ENCODE peak calls at places on chromosomes 5 and 9, in five cellular contexts. One of them, this sample, is unnamed.
A peak's percentile ranks its signal among the peaks of the same experiment; 100 is the strongest.

GRCh38 chr5:91170266-91170665 is 212.9 kb downstream of the ARRDC3 start:
- DNase-seq in right atrium auricular region: no peak
- DNase-seq in cardiac muscle cell: peak; percentile 54
- DNase-seq in heart left ventricle: no peak
- DNase-seq in BE2C: no peak
- DNase-seq in this sample: no peak

GRCh38 chr5:151772029-151772867 is 494 bp downstream of the G3BP1 start:
- DNase-seq in right atrium auricular region: peak; percentile 65
- DNase-seq in cardiac muscle cell: peak; percentile 38
- DNase-seq in heart left ventricle: peak; percentile 51
- DNase-seq in BE2C: peak; percentile 40
- DNase-seq in this sample: peak; percentile 55

GRCh38 chr5:14156611-14157493 is 13.7 kb downstream of the TRIO start:
- DNase-seq in right atrium auricular region: no peak
- DNase-seq in cardiac muscle cell: peak; percentile 95
- DNase-seq in heart left ventricle: peak; percentile 56
- DNase-seq in BE2C: peak; percentile 53
- DNase-seq in this sample: no peak

GRCh38 chr9:36765468-36766341 is 193.0 kb downstream of the MELK start:
- DNase-seq in right atrium auricular region: no peak
- DNase-seq in cardiac muscle cell: peak; percentile 63
- DNase-seq in heart left ventricle: peak; percentile 47
- DNase-seq in BE2C: peak; percentile 96
- DNase-seq in this sample: no peak

GRCh38 chr9:96604005-96604320 is 15.7 kb downstream of the CDC14B start:
- DNase-seq in right atrium auricular region: no peak
- DNase-seq in cardiac muscle cell: no peak
- DNase-seq in heart left ventricle: no peak
- DNase-seq in BE2C: no peak
- DNase-seq in this sample: no peak

GRCh38 chr9:14323969-14324366 is 10.0 kb upstream of the NFIB start:
- DNase-seq in right atrium auricular region: no peak
- DNase-seq in cardiac muscle cell: no peak
- DNase-seq in heart left ventricle: no peak
- DNase-seq in BE2C: no peak
- DNase-seq in this sample: no peak

GRCh38 chr5:109743770-109744212 is 54.1 kb downstream of the MAN2A1 start:
- DNase-seq in right atrium auricular region: no peak
- DNase-seq in cardiac muscle cell: peak; percentile 79
- DNase-seq in heart left ventricle: no peak
- DNase-seq in BE2C: no peak
- DNase-seq in this sample: no peak

GRCh38 chr9:109319072-109319630 is 1.7 kb downstream of the EPB41L4B start:
- DNase-seq in right atrium auricular region: no peak
- DNase-seq in cardiac muscle cell: no peak
- DNase-seq in heart left ventricle: no peak
- DNase-seq in BE2C: no peak
- DNase-seq in this sample: no peak

GRCh38 chr5:132315529-132316067 is 21.4 kb downstream of the SLC22A4 start:
- DNase-seq in right atrium auricular region: no peak
- DNase-seq in cardiac muscle cell: no peak
- DNase-seq in heart left ventricle: no peak
- DNase-seq in BE2C: peak; percentile 34
- DNase-seq in this sample: no peak

GRCh38 chr9:130766031-130766903 is 68.8 kb upstream of the ABL1 start:
- DNase-seq in right atrium auricular region: no peak
- DNase-seq in cardiac muscle cell: no peak
- DNase-seq in heart left ventricle: no peak
- DNase-seq in BE2C: no peak
- DNase-seq in this sample: no peak

GRCh38 chr5:109888980-109889379 is 199.3 kb downstream of the MAN2A1 start:
- DNase-seq in right atrium auricular region: no peak
- DNase-seq in cardiac muscle cell: no peak
- DNase-seq in heart left ventricle: no peak
- DNase-seq in BE2C: no peak
- DNase-seq in this sample: no peak

GRCh38 chr9:136438909-136439549 is 616 bp downstream of the INPP5E start:
- DNase-seq in right atrium auricular region: no peak
- DNase-seq in cardiac muscle cell: peak; percentile 18
- DNase-seq in heart left ventricle: no peak
- DNase-seq in BE2C: peak; percentile 55
- DNase-seq in this sample: no peak

GRCh38 chr9:105026451-105026850 is 98.5 kb upstream of the ABCA1 start:
- DNase-seq in right atrium auricular region: no peak
- DNase-seq in cardiac muscle cell: no peak
- DNase-seq in heart left ventricle: no peak
- DNase-seq in BE2C: no peak
- DNase-seq in this sample: no peak

GRCh38 chr9:90979138-90979551 is 177.5 kb downstream of the SYK start:
- DNase-seq in right atrium auricular region: peak; percentile 50
- DNase-seq in cardiac muscle cell: no peak
- DNase-seq in heart left ventricle: no peak
- DNase-seq in BE2C: no peak
- DNase-seq in this sample: no peak

GRCh38 chr5:55584398-55585265 is 49.9 kb upstream of the PLPP1 start:
- DNase-seq in right atrium auricular region: no peak
- DNase-seq in cardiac muscle cell: no peak
- DNase-seq in heart left ventricle: no peak
- DNase-seq in BE2C: no peak
- DNase-seq in this sample: no peak

GRCh38 chr5:119435436-119436132 is 16.7 kb upstream of the HSD17B4 start:
- DNase-seq in right atrium auricular region: peak; percentile 61
- DNase-seq in cardiac muscle cell: peak; percentile 68
- DNase-seq in heart left ventricle: peak; percentile 48
- DNase-seq in BE2C: peak; percentile 66
- DNase-seq in this sample: peak; percentile 55

GRCh38 chr5:53339962-53340540 is 140.4 kb upstream of the FST start:
- DNase-seq in right atrium auricular region: no peak
- DNase-seq in cardiac muscle cell: no peak
- DNase-seq in heart left ventricle: no peak
- DNase-seq in BE2C: no peak
- DNase-seq in this sample: no peak

GRCh38 chr9:32344551-32345182 is 39.8 kb upstream of the ACO1 start:
- DNase-seq in right atrium auricular region: no peak
- DNase-seq in cardiac muscle cell: peak; percentile 44
- DNase-seq in heart left ventricle: no peak
- DNase-seq in BE2C: no peak
- DNase-seq in this sample: no peak

GRCh38 chr5:134577796-134578577 is 52.5 kb downstream of the JADE2 start:
- DNase-seq in right atrium auricular region: peak; percentile 85
- DNase-seq in cardiac muscle cell: peak; percentile 84
- DNase-seq in heart left ventricle: peak; percentile 77
- DNase-seq in BE2C: peak; percentile 88
- DNase-seq in this sample: peak; percentile 79

GRCh38 chr5:75603421-75603820 is 7.8 kb upstream of the ANKDD1B start:
- DNase-seq in right atrium auricular region: no peak
- DNase-seq in cardiac muscle cell: peak; percentile 62
- DNase-seq in heart left ventricle: no peak
- DNase-seq in BE2C: no peak
- DNase-seq in this sample: no peak

GRCh38 chr9:103169798-103170197 is 174.7 kb downstream of the CYLC2 start:
- DNase-seq in right atrium auricular region: no peak
- DNase-seq in cardiac muscle cell: no peak
- DNase-seq in heart left ventricle: no peak
- DNase-seq in BE2C: no peak
- DNase-seq in this sample: no peak

DNA sequence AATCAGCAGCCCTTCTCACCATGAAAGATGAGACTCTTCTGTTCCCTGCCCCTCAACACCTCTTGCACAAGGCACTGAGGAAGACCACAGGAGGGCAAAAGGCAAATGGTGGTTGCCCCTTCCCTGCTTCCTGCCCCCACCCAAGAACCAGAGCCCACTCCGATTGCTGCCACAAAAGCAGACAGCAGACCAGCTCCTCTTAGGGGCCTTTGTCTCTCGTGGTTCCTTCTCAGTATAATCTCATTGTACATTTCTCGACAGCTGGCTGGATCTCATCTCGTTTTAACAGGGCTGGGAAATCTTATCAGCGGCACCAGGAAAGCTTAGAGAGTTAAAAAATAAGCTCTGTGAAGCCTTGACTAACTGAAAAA is 1.1 kb downstream of the MVB12B start:
- DNase-seq in right atrium auricular region: no peak
- DNase-seq in cardiac muscle cell: no peak
- DNase-seq in heart left ventricle: no peak
- DNase-seq in BE2C: no peak
- DNase-seq in this sample: no peak
- H3K4me3 ChIP-seq in right atrium auricular region: peak overlapping the region; percentile 71
- H3K4me3 ChIP-seq in cardiac muscle cell: peak overlapping the region; percentile 46
- H3K4me3 ChIP-seq in heart left ventricle: peak overlapping the region; percentile 67
- H3K4me3 ChIP-seq in BE2C: peak overlapping the region; percentile 63
- H3K4me3 ChIP-seq in this sample: peak overlapping the region; percentile 60

DNA sequence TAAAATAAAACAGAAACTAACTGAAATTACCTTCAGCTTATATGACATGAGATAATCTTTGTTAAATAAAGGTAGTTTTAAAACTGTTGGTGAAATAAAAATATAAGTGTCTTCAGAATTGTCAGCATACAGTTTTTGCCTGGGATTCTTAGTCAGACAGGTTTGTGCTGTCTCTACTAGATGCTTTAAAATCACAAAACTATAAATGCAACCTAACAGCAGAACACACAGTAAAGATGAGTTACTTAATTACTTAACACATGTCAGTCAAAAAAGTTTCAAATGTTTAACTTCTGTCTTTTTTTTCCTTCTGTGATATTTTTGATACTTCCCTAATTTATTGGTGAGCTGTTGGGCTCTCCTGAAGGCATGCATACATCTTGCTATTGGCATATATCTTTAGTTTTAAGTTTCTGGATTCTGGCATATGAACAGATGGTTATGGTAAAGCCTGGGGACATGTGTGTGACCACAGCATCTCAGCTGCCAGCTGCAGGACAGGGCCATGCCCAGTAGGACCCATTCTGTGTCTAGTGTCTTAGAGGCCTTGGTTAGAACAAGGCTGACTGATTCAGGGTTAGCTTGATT is 231.1 kb upstream of the NUDT12 start:
- DNase-seq in right atrium auricular region: no peak
- DNase-seq in cardiac muscle cell: no peak
- DNase-seq in heart left ventricle: no peak
- DNase-seq in BE2C: no peak
- DNase-seq in this sample: no peak
- H3K9me3 ChIP-seq in right atrium auricular region: no peaks in the 10 kb centered on the region
- H3K9me3 ChIP-seq in cardiac muscle cell: no peaks in the 10 kb centered on the region
- H3K9me3 ChIP-seq in heart left ventricle: peaks cover 44% of the 10 kb centered on the region
- H3K9me3 ChIP-seq in BE2C: peaks cover 9% of the 10 kb centered on the region
- H3K9me3 ChIP-seq in this sample: peaks cover 12% of the 10 kb centered on the region

GRCh38 chr5:181130832-181131496 is at the start of gene OR2V1:
- DNase-seq in right atrium auricular region: no peak
- DNase-seq in cardiac muscle cell: no peak
- DNase-seq in heart left ventricle: no peak
- DNase-seq in BE2C: no peak
- DNase-seq in this sample: no peak

GRCh38 chr5:181126841-181127240 is 4.1 kb downstream of the OR2V1 start:
- DNase-seq in right atrium auricular region: no peak
- DNase-seq in cardiac muscle cell: no peak
- DNase-seq in heart left ventricle: no peak
- DNase-seq in BE2C: no peak
- DNase-seq in this sample: no peak

GRCh38 chr5:181127456-181127855 is 3.5 kb downstream of the OR2V1 start:
- DNase-seq in right atrium auricular region: no peak
- DNase-seq in cardiac muscle cell: no peak
- DNase-seq in heart left ventricle: no peak
- DNase-seq in BE2C: no peak
- DNase-seq in this sample: no peak

GRCh38 chr5:181129601-181130000 is 1.4 kb downstream of the OR2V1 start:
- DNase-seq in right atrium auricular region: no peak
- DNase-seq in cardiac muscle cell: no peak
- DNase-seq in heart left ventricle: no peak
- DNase-seq in BE2C: no peak
- DNase-seq in this sample: no peak

GRCh38 chr5:181127907-181128626 is 2.9 kb downstream of the OR2V1 start:
- DNase-seq in right atrium auricular region: no peak
- DNase-seq in cardiac muscle cell: no peak
- DNase-seq in heart left ventricle: no peak
- DNase-seq in BE2C: no peak
- DNase-seq in this sample: no peak
- TF ChIP-seq CTCF in right atrium auricular region: no peak
- TF ChIP-seq CTCF in cardiac muscle cell: no peak
- TF ChIP-seq CTCF in heart left ventricle: no peak
- TF ChIP-seq CTCF in BE2C: no peak
- TF ChIP-seq CTCF in this sample: no peak

DNA sequence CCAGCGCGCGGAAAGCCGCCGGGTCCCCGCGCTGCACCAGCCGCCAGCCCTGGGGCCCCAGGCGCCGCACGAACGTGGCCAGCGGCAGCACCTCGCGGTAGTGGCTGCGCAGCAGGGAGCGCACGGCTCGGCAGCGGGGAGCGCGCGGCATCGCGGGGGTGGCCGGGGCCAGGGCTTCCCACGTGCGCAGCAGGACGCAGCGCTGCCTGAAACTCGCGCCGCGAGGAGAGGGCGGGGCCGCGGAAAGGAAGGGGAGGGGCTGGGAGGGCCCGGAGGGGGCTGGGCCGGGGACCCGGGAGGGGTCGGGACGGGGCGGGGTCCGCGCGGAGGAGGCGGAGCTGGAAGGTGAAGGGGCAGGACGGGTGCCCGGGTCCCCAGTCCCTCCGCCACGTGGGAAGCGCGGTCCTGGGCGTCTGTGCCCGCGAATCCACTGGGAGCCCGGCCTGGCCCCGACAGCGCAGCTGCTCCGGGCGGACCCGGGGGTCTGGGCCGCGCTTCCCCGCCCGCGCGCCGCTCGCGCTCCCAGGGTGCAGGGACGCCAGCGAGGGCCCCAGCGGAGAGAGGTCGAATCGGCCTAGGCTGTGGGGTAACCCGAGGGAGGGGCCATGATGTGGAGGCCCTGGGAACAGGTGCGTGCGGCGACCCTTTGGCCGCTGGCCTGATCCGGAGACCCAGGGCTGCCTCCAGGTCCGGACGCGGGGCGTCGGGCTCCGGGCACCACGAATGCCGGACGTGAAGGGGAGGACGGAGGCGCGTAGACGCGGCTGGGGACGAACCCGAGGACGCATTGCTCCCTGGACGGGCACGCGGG is at the start of gene TERT:
- DNase-seq in right atrium auricular region: no peak
- DNase-seq in cardiac muscle cell: no peak
- DNase-seq in heart left ventricle: no peak
- DNase-seq in BE2C: peak; percentile 69
- DNase-seq in this sample: peak; percentile 43
- H3K4me3 ChIP-seq in right atrium auricular region: peak within 1 kb of the TSS; percentile 17
- H3K4me3 ChIP-seq in cardiac muscle cell: peak within 1 kb of the TSS; percentile 29
- H3K4me3 ChIP-seq in heart left ventricle: no peak within 1 kb of the TSS
- H3K4me3 ChIP-seq in BE2C: no peak within 1 kb of the TSS
- H3K4me3 ChIP-seq in this sample: peak within 1 kb of the TSS; percentile 42

DNA sequence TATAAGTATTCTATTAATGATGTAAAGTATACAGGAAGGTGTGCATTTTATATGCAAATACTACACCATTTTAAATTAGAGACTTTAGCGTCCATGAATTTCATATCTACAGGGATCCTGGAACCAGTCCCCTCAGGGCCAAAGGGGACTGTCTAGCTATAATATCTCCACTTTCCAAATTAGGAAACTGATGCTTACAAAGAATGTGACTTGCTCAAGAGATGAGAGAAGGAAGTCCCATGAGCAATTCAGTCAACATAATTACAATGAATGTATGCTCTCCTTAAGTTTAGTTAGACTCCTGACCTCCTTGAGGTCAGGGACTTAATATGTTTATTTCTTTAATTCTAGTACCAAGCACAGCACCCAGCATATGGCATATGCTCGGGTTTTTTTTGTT is 23.7 kb downstream of the NIPBL start:
- DNase-seq in right atrium auricular region: no peak
- DNase-seq in cardiac muscle cell: no peak
- DNase-seq in heart left ventricle: no peak
- DNase-seq in BE2C: no peak
- DNase-seq in this sample: no peak
- H3K9me3 ChIP-seq in right atrium auricular region: no peaks in the 10 kb centered on the region
- H3K9me3 ChIP-seq in cardiac muscle cell: no peaks in the 10 kb centered on the region
- H3K9me3 ChIP-seq in heart left ventricle: peaks cover 18% of the 10 kb centered on the region
- H3K9me3 ChIP-seq in BE2C: no peaks in the 10 kb centered on the region
- H3K9me3 ChIP-seq in this sample: no peaks in the 10 kb centered on the region

This sample was measured in Caco-2.